ENCODE peak calls at places on chromosome 3, in eight cellular contexts. H is GM06990, Z is MM.1S, D is astrocyte, A is fibroblast of mammary gland, I is right lobe of liver, U is right atrium auricular region, E is astrocyte of the spinal cord. J is an unnamed sample.

GRCh38 chr3:197226179-197226578 is 72.2 kb downstream of the DLG1 start:
- DNase-seq in I (no peak), H (no peak), Z (no peak), D (no peak), A (no peak), E (no peak), U (no peak), J (no peak)

GRCh38 chr3:42838571-42838970 is 29.3 kb downstream of the ACKR2 start:
- DNase-seq in U (no peak), A (no peak), E (no peak), I (no peak), H (no peak), Z (no peak), D (no peak), J (no peak)

GRCh38 chr3:120182613-120183524 is 88.6 kb upstream of the GSK3B start:
- DNase-seq in U (no peak), A (peak), E (peak), Z (no peak), H (no peak), I (no peak), D (no peak), J (peak)

GRCh38 chr3:69081583-69082262 is 1.6 kb upstream of the UBA3 start:
- DNase-seq in D (peak), A (no peak), U (no peak), E (no peak), Z (peak), H (no peak), I (no peak), J (peak)

GRCh38 chr3:8822141-8822540 is 52.7 kb upstream of the OXTR start:
- DNase-seq in A (peak), I (no peak), H (no peak), E (peak), Z (no peak), U (no peak), D (peak), J (peak)

GRCh38 chr3:49566312-49566711 is 12.0 kb downstream of the BSN start:
- DNase-seq in U (no peak), H (no peak), E (no peak), Z (no peak), D (peak), I (no peak), A (peak), J (no peak)

GRCh38 chr3:72766866-72767265 is 81.4 kb downstream of the SHQ1 start:
- DNase-seq in A (no peak), Z (no peak), H (no peak), D (no peak), I (no peak), U (no peak), E (no peak), J (no peak)

GRCh38 chr3:66138336-66139234 is 82.2 kb upstream of the SLC25A26 start:
- DNase-seq in H (peak), I (peak), D (peak), Z (peak), E (peak), U (no peak), A (peak), J (peak)

DNA sequence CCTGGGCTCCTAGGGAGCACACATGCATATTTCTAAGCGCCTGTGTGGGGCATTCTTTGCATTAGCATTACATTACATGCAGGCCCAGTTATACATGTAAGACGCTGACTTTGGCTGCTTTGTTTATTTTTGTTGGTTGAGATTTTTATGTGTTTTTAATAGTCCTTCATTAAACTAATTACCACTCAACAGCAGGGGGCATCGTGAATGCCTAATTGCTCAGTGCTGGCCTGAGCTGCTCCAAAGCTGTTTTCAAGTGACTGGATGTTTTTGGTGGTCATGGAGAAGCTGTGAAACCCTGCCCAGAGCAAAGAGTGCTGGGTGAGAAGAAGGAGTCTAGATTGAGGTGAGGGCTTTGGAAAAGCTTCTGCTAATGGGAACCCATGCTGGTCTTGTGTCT is 41.5 kb downstream of the GPD1L start:
- DNase-seq in I (no peak), Z (no peak), H (no peak), U (no peak), D (no peak), A (no peak), E (no peak), J (no peak)
- TF ChIP-seq CTCF in I (no peak), Z (peak), H (no peak), U (no peak), D (no peak), A (no peak), E (no peak), J (no peak)

GRCh38 chr3:52328536-52329080 is 12.5 kb downstream of the DNAH1 start:
- DNase-seq in U (no peak), I (no peak), D (no peak), A (no peak), H (no peak), Z (no peak), E (no peak), J (no peak)

GRCh38 chr3:52331091-52331490 is 15.0 kb downstream of the DNAH1 start:
- DNase-seq in U (no peak), A (no peak), Z (no peak), D (no peak), H (no peak), E (no peak), I (no peak), J (no peak)

GRCh38 chr3:52330194-52330805 is 14.2 kb downstream of the DNAH1 start:
- DNase-seq in H (no peak), D (no peak), Z (no peak), I (no peak), A (no peak), U (no peak), E (no peak), J (no peak)

GRCh38 chr3:52333869-52334557 is 17.9 kb downstream of the DNAH1 start:
- DNase-seq in H (no peak), A (peak), E (no peak), D (no peak), U (no peak), Z (no peak), I (no peak), J (peak)

DNA sequence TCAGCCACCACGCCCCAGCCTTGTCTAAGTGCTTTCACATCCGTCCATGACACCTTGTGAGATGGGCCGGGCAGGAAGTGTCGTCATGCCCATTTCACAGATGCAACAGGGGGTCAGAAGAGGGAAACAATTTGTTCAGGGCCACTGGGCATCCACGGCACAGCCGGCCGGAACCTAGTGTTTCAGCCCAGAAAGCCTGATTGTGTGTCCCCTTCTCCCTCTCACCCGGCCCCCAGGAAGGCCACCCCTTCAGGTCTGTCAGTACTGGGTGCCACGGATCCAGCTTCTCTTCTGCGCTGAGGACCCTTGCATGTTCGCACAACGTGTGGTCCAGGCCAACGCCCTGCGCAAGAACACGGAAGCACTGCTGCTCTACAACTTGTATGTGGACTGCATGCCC is 15.8 kb downstream of the DNAH1 start:
- DNase-seq in H (no peak), D (no peak), U (no peak), Z (no peak), A (no peak), E (no peak), I (no peak), J (no peak)
- H3K4me3 ChIP-seq in H (no peak), D (no peak), U (no peak), Z (no peak), A (no peak), E (no peak), I (no peak), J (no peak)

DNA sequence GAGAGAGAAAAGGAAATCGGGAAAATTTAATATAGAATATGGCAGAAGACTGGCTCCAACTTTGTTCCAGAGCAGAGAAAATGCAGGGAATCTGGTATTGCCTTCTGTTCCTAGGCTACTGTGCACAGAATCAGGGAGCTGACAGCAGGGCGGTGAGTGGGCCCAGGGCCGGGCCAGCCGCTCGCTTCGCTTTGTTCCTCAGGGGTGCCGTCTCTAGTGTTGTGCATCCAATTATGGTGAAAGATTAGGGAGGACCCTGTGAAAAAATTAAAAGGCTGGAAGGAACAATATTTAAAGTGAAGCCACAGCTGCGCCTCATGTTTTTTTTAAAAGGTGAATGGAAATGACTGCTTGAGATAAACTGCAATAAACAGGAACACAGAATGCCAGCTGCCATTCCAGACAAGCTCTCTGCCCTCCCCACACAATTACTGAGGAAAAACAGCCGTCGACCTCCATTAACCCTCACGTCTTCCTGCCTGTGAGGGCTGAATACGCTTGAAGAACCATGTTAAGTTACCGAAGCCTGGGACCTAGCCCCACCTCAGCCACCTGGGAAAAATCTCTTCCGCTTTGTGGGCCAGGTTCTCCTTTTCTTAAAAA is 132.0 kb upstream of the IL12A start:
- DNase-seq in H (no peak), U (no peak), D (no peak), A (no peak), I (no peak), E (no peak), Z (no peak), J (no peak)
- TF ChIP-seq CTCF in H (no peak), U (no peak), D (no peak), A (no peak), I (no peak), E (no peak), Z (no peak), J (no peak)

DNA sequence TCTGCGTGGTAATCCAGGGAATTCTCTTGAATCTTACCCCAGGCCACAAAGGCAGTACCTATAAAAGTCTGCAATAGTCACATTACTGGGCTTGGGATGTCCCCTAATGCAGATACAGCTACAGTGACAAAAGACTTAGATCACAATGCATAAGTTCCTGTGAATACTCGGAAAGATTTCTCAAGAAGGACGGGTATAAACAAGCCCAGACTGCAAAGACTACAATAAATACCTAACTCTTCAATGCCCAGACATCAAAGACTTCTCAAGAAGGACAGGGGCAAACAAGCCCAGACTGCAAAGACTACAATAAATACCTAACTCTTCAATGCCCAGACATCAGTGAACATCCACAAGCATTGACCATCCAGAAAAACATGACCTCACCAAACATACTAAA is 50.9 kb downstream of the NUDT16 start:
- DNase-seq in D (no peak), H (no peak), U (no peak), Z (no peak), E (no peak), A (no peak), I (no peak), J (peak)
- H3K4me3 ChIP-seq in D (no peak), H (no peak), U (no peak), Z (no peak), E (no peak), A (no peak), I (no peak), J (no peak)

DNA sequence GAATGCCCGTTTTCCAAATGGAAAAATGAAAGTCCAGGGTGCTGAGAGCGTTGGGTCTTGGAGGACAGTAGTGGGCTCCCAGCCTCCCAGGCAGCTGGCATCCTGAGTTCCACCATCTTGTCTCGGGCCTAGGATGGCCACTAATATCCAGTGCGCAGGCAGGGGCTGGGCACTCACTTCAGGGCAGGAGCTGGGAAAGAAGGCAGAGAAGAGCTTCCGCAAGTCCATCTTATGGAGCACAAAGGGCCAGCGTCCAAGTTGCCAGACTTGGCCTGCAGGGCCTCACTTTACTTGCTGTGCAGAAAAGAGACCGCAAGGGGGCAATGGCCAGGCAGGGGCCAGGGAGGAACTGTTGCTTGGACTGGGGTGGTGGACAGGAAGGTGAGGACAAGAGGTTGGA is 46.1 kb downstream of the IQSEC1 start:
- DNase-seq in A (no peak), I (no peak), Z (no peak), D (no peak), E (no peak), U (no peak), H (no peak), J (no peak)
- TF ChIP-seq CTCF in A (no peak), I (no peak), Z (no peak), D (no peak), E (peak), U (no peak), H (no peak), J (no peak)

GRCh38 chr3:133942761-133943535 is 47.3 kb upstream of the RAB6B start:
- DNase-seq in Z (no peak), H (no peak), E (no peak), D (no peak), A (no peak), I (no peak), U (no peak), J (no peak)

GRCh38 chr3:133943639-133944131 is 48.0 kb upstream of the RAB6B start:
- DNase-seq in I (no peak), H (no peak), A (peak), U (no peak), E (peak), D (peak), Z (no peak), J (peak)

GRCh38 chr3:133944181-133944580 is 48.5 kb upstream of the RAB6B start:
- DNase-seq in D (peak), E (peak), Z (no peak), U (no peak), I (no peak), A (peak), H (no peak), J (peak)

GRCh38 chr3:133945696-133946095 is 50.0 kb upstream of the RAB6B start:
- DNase-seq in A (no peak), D (no peak), I (no peak), Z (no peak), H (no peak), E (no peak), U (no peak), J (no peak)

DNA sequence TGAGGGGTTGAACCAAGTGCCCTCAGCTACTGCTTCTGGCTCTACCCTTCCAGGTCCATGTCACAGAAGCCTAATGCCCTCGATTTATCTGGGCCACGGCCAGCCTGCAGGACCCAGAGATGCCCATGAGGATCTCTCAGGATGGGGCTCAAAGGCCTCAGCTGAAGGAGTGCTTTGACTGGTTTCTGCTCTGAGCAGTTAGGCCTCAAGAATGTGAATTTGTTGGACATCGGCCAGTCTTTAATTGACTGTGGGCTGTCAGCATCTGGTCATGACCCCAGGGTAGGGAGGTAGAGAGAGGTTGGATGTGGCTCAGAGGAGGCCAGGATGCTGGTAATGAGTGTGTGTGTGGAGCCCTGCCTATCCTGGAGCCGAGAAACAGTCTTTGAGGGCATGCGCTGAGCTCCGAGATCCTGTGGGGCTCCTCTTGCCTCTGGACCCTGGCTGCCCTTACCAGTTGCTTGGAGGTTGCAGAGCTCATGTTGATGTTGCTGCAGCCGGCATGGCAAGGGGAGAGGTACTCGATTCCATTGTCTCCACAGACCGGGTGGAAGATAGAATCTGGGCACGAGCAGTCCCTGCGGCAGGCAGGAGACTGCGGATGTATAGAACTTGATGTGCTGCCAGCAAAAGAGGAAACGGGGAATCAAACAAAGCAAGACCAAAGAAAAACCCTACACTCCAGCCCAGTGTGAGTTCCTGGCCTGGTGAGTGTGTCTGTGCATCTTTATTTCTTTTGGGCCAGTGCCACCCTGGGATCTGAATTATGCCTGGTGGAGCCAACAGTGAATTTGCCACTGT is 49.2 kb upstream of the RAB6B start:
- DNase-seq in I (no peak), H (no peak), D (peak), Z (no peak), U (no peak), E (peak), A (peak), J (peak)
- H3K4me3 ChIP-seq in I (no peak), H (no peak), D (peak), Z (no peak), U (no peak), E (no peak), A (no peak), J (no peak)

GRCh38 chr3:22908974-22909507 is 294.1 kb upstream of the UBE2E2 start:
- DNase-seq in I (no peak), E (no peak), D (no peak), A (no peak), H (no peak), U (no peak), Z (no peak), J (no peak)
- TF ChIP-seq CTCF in I (no peak), E (no peak), D (no peak), A (no peak), H (no peak), U (no peak), Z (no peak), J (peak)